ENCODE peak calls at places on chromosomes 12 and 14, in four cellular contexts. D is sigmoid colon, C is lower lobe of right lung, L is uterus. H is an unnamed sample.

GRCh38 chr12:97277030-97277429 is 185.6 kb upstream of the RMST start:
- DNase-seq in D (no peak), L (no peak), C (no peak), H (no peak)

GRCh38 chr12:3168775-3169221 is 91.6 kb downstream of the TSPAN9 start:
- DNase-seq in L (peak; percentile 90), D (no peak), C (no peak), H (peak; percentile 97)

GRCh38 chr12:11969437-11970154 is 101.1 kb upstream of the BCL2L14 start:
- DNase-seq in D (no peak), L (no peak), C (no peak), H (no peak)

GRCh38 chr12:28226705-28227104 is 36.4 kb downstream of the CCDC91 start:
- DNase-seq in D (no peak), L (no peak), C (no peak), H (no peak)

GRCh38 chr12:59093090-59093489 is 172.8 kb upstream of the LRIG3 start:
- DNase-seq in D (no peak), C (no peak), L (no peak), H (no peak)

GRCh38 chr14:104726600-104727451 is 2.8 kb downstream of the ADSS1 start:
- DNase-seq in D (no peak), C (no peak), L (no peak), H (no peak)

GRCh38 chr12:5222011-5222461 is 178.4 kb downstream of the KCNA5 start:
- DNase-seq in D (no peak), L (no peak), C (no peak), H (no peak)

GRCh38 chr14:38065101-38065762 is 142.5 kb upstream of the SSTR1 start:
- DNase-seq in C (no peak), D (no peak), L (no peak), H (no peak)

GRCh38 chr14:34330846-34331245 is 131.2 kb downstream of the SPTSSA start:
- DNase-seq in C (no peak), L (peak; percentile 26), D (no peak), H (no peak)

GRCh38 chr14:99235578-99235977 is 36.4 kb downstream of the BCL11B start:
- DNase-seq in L (no peak), C (no peak), D (no peak), H (no peak)

GRCh38 chr14:99238234-99238633 is 33.8 kb downstream of the BCL11B start:
- DNase-seq in L (no peak), C (no peak), D (no peak), H (no peak)

GRCh38 chr14:99237288-99237687 is 34.7 kb downstream of the BCL11B start:
- DNase-seq in D (no peak), L (no peak), C (peak; percentile 9), H (no peak)

GRCh38 chr14:99234982-99235491 is 37.0 kb downstream of the BCL11B start:
- DNase-seq in L (no peak), D (no peak), C (no peak), H (peak; percentile 28)

GRCh38 chr14:99236386-99237133 is 35.4 kb downstream of the BCL11B start:
- DNase-seq in C (no peak), L (no peak), D (no peak), H (no peak)
- H3K9me3 ChIP-seq in C (peaks cover 12% of the 10 kb centered on the region), L (no peaks in the 10 kb centered on the region), D (peaks cover 3% of the 10 kb centered on the region), H (peaks cover 35% of the 10 kb centered on the region)

DNA sequence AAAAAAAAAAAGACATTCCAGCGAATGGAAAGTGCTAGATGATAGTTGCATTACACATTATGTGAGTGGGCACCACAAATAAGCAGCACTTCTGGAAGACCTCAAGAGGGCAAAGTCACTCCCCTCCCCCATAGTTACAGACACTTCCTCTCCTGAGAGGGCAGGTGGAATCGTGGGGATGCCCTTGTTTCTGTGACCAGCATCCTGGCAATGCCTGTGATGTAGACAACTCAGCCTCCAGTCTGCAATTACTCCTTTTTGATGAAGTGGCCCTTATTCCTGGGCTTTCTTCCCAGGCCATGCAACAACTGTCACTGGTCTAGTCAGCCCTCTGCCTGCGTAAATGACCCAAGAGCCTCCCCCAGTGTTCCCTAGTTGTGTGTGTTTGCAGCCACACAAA is 104.8 kb downstream of the VRK1 start:
- DNase-seq in D (no peak), L (no peak), C (no peak), H (no peak)
- TF ChIP-seq CTCF in D (no peak), L (no peak), C (no peak), H (no peak)

GRCh38 chr12:34301251-34302130 is 279.2 kb downstream of the ALG10 start:
- DNase-seq in D (peak; percentile 40), L (no peak), C (peak; percentile 34), H (no peak)

GRCh38 chr12:34304546-34304945 is 282.2 kb downstream of the ALG10 start:
- DNase-seq in D (no peak), L (no peak), C (no peak), H (no peak)

GRCh38 chr12:34304001-34304400 is 281.7 kb downstream of the ALG10 start:
- DNase-seq in C (no peak), L (no peak), D (no peak), H (no peak)

GRCh38 chr12:34302131-34302885 is 280.0 kb downstream of the ALG10 start:
- DNase-seq in C (peak; percentile 29), L (no peak), D (peak; percentile 60), H (no peak)

DNA sequence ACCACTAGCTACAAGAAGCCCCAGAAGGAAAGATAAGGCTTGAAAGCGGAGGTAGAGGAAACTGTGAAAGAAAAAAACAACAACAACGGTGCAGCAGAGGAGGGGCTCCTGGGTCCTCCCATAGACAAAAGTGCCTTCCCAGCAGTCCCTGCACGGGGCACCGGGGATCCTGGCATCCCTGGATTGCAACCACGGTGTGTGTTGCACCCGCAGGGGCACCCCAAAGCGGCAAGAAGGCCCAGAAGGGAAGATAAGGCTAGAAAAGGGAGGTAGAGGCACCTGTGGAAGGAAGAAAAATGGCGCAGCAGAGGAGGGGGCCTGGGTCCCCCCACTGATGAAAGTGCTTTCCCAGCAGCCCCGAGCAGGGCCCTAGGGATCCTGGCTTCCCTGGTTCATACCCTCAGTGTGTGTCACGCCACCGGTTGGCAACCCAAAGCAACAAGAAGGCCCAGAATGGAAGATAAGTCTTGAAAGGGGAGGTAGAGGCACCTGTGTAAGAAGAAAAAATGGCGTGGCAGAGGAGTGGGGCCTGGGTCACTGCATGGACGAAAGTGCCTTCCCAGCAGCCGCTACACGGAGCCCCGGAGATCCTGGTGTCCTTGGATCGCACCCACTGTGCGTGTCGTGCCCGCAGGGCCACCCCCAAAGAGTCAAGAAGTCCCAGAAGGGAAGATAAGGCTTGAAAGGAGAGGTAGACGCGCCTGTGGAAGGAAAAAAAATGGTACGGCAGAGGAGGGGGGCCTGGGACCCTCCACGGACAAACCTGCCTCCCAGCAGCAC is 281.0 kb downstream of the ALG10 start:
- DNase-seq in D (peak; percentile 40), L (no peak), C (peak; percentile 10), H (no peak)
- H3K9me3 ChIP-seq in D (no peaks in the 10 kb centered on the region), L (no peaks in the 10 kb centered on the region), C (peaks cover 13% of the 10 kb centered on the region), H (peaks cover 6% of the 10 kb centered on the region)

GRCh38 chr12:56321027-56321426 is 5.2 kb upstream of the CNPY2 start:
- DNase-seq in L (no peak), D (no peak), C (no peak), H (no peak)

GRCh38 chr12:56317675-56318074 is 1.9 kb upstream of the CNPY2 start:
- DNase-seq in L (no peak), C (no peak), D (no peak), H (no peak)

GRCh38 chr12:56311003-56311402 is 4.8 kb downstream of the CNPY2 start:
- DNase-seq in L (no peak), C (no peak), D (no peak), H (no peak)

GRCh38 chr12:56315256-56315625 is 547 bp downstream of the CNPY2 start:
- DNase-seq in C (no peak), D (no peak), L (no peak), H (peak; percentile 4)

DNA sequence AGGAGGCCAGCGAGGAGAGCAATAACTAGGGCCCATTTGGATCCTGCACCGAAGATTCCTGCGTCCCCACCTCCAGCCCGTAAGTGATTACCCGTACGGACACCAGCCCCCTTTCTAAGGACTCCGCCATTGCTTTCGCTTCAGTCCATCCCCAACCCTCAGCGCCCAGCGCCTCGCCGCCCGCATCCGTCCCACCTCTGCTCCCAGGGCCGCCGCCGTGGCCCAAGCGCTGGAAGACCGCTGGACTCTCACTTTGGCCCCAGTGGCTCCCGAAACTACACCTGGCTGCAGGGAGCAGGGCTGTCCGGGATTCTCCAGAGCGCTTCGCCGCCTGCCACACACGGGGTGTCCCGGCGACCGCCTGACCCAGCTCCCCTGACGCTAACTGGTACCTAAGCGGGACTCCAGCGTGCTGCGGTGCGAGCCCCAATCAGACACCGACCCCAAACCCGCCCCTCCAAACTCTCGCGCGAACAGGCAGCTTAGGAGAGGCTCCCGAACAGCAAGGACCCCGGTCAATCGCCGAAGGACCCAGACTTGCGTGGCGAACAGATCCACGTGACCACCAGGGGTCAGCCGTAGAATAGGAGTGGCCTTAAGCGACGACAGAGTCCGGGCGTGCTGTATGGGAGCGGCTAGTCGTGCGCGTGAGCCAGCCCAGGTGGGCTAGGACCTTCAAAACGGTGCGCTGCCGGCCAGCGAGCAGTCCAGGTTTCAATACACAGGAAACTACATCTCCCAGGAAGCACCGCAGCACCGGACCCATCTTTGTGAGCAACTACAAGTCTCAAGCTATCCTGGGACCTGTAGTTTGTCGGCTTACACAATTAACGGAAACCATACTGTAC is at the start of gene CNPY2:
- DNase-seq in C (peak; percentile 98), L (peak; percentile 96), D (peak; percentile 98), H (peak; percentile 97)
- TF ChIP-seq CTCF in C (peak; percentile 22), L (no peak), D (no peak), H (no peak)

H was measured in astrocyte.